ENCODE peak calls at places on chromosomes 11 and 22, in four cellular contexts. B, F, C and H are unnamed samples.

GRCh38 chr11:78000193-78000592 is 5.7 kb upstream of the INTS4 start:
- DNase-seq in B (peak), F (peak), C (peak), H (peak)

GRCh38 chr11:11480951-11481350 is 127.9 kb upstream of the CSNK2A3 start:
- DNase-seq in B (no peak), F (no peak), C (no peak), H (no peak)

GRCh38 chr11:3615998-3616397 is 25.8 kb downstream of the ART5 start:
- DNase-seq in B (no peak), F (no peak), C (no peak), H (peak)

GRCh38 chr11:23236846-23237550 is 376.7 kb upstream of the CCDC179 start:
- DNase-seq in B (no peak), F (no peak), C (peak), H (peak)

GRCh38 chr22:17120281-17120680 is 879 bp downstream of the TMEM121B start:
- DNase-seq in B (no peak), F (no peak), C (peak), H (peak)

GRCh38 chr22:36864454-36865215 is 3.8 kb downstream of the NCF4 start:
- DNase-seq in B (no peak), F (no peak), C (no peak), H (no peak)

GRCh38 chr11:131867457-131868257 is 497.2 kb downstream of the NTM start:
- DNase-seq in B (peak), F (peak), C (peak), H (peak)

GRCh38 chr11:130674686-130675085 is 226.2 kb downstream of the ADAMTS15 start:
- DNase-seq in B (no peak), F (no peak), C (peak), H (no peak)

GRCh38 chr22:29748248-29748893 is 18.4 kb downstream of the ZMAT5 start:
- DNase-seq in B (no peak), F (no peak), C (peak), H (peak)

GRCh38 chr22:24810043-24810749 is 4.2 kb downstream of the SGSM1 start:
- DNase-seq in B (peak), F (peak), C (no peak), H (no peak)

GRCh38 chr11:104837969-104838639 is 60.2 kb downstream of the CASP12 start:
- DNase-seq in B (no peak), F (no peak), C (no peak), H (no peak)

GRCh38 chr22:19128946-19129727 is 2.0 kb upstream of the TSSK2 start:
- DNase-seq in B (no peak), F (no peak), C (no peak), H (no peak)

GRCh38 chr11:88507771-88508557 is 170.4 kb upstream of the CTSC start:
- DNase-seq in B (no peak), F (no peak), C (no peak), H (no peak)

GRCh38 chr11:127126956-127127355 is 126.4 kb upstream of the KIRREL3 start:
- DNase-seq in B (no peak), F (no peak), C (no peak), H (no peak)